ENCODE peak calls at places on chromosomes 1 and 21, in four cellular contexts. I is K562, Q is HCT116, L is HepG2. G is an unnamed sample. For H3K4me1, the result is how much of the 10 kb centered on the place peaks cover.

GRCh38 chr1:90133133-90133532 is 138.2 kb downstream of the ZNF326 start:
- DNase-seq in I (peak), Q (peak), L (peak), G (no peak)

GRCh38 chr1:145804235-145805045 is 19.5 kb downstream of the RNF115 start:
- DNase-seq in I (no peak), Q (no peak), L (no peak), G (no peak)

GRCh38 chr1:59814180-59814900 is 409 bp upstream of the HOOK1 start:
- DNase-seq in I (no peak), Q (peak), L (peak), G (no peak)

GRCh38 chr1:3465935-3466321 is 11.5 kb downstream of the ARHGEF16 start:
- DNase-seq in I (no peak), Q (no peak), L (no peak), G (no peak)

GRCh38 chr1:189429610-189430009 is 1048.1 kb downstream of the BRINP3 start:
- DNase-seq in I (peak), Q (peak), L (peak), G (peak)

GRCh38 chr1:29505537-29506220 is 269.4 kb downstream of the PTPRU start:
- DNase-seq in I (no peak), Q (no peak), L (no peak), G (no peak)

GRCh38 chr1:109877320-109877771 is 33.3 kb upstream of the CSF1 start:
- DNase-seq in I (peak), Q (no peak), L (peak), G (no peak)

GRCh38 chr21:31505975-31506374 is 153.5 kb upstream of the SOD1 start:
- DNase-seq in I (no peak), Q (no peak), L (no peak), G (no peak)

GRCh38 chr1:65792671-65793358 is at the start of gene PDE4B:
- DNase-seq in I (no peak), Q (no peak), L (no peak), G (no peak)

GRCh38 chr1:78649628-78650027 is at the start of gene IFI44:
- DNase-seq in I (no peak), Q (no peak), L (no peak), G (no peak)

GRCh38 chr21:14584357-14585095 is 38.4 kb upstream of the SAMSN1 start:
- DNase-seq in I (no peak), Q (no peak), L (no peak), G (no peak)

GRCh38 chr1:28580706-28581530 is 11.1 kb upstream of the RAB42 start:
- DNase-seq in I (peak), Q (no peak), L (peak), G (no peak)

GRCh38 chr1:27873671-27874384 is 1.5 kb downstream of the THEMIS2 start:
- DNase-seq in I (no peak), Q (no peak), L (no peak), G (no peak)

GRCh38 chr1:203136409-203137042 is 9.0 kb downstream of the ADORA1 start:
- DNase-seq in I (no peak), Q (no peak), L (no peak), G (no peak)

GRCh38 chr21:36441715-36442114 is 38.2 kb downstream of the CLDN14 start:
- DNase-seq in I (no peak), Q (no peak), L (no peak), G (no peak)

GRCh38 chr1:225896937-225897549 is 8.1 kb upstream of the LEFTY1 start:
- DNase-seq in I (peak), Q (peak), L (peak), G (no peak)

GRCh38 chr1:232939748-232940147 is 10.7 kb upstream of the NTPCR start:
- DNase-seq in I (no peak), Q (no peak), L (no peak), G (no peak)

GRCh38 chr1:85579619-85580018 is 942 bp upstream of the CCN1 start:
- DNase-seq in I (no peak), Q (no peak), L (no peak), G (peak)

GRCh38 chr1:8293141-8293540 is 24.8 kb upstream of the SLC45A1 start:
- DNase-seq in I (no peak), Q (no peak), L (no peak), G (no peak)

GRCh38 chr1:100461222-100461621 is 76.7 kb upstream of the GPR88 start:
- DNase-seq in I (no peak), Q (no peak), L (no peak), G (no peak)

GRCh38 chr1:51093566-51093965 is 8.5 kb upstream of the C1orf185 start:
- DNase-seq in I (no peak), Q (no peak), L (no peak), G (no peak)

GRCh38 chr1:183514235-183514634 is 41.9 kb downstream of the SMG7 start:
- DNase-seq in I (no peak), Q (no peak), L (no peak), G (no peak)

GRCh38 chr1:88684482-88685238 is 587 bp downstream of the PKN2 start:
- DNase-seq in I (peak), Q (peak), L (peak), G (no peak)

GRCh38 chr1:95233321-95233736 is 681 bp upstream of the RWDD3 start:
- DNase-seq in I (no peak), Q (no peak), L (peak), G (no peak)

GRCh38 chr1:59814901-59815825 is at the start of gene HOOK1:
- DNase-seq in I (no peak), Q (no peak), L (no peak), G (no peak)

GRCh38 chr1:211323156-211324063 is 3.2 kb upstream of the TRAF5 start:
- DNase-seq in I (peak), Q (no peak), L (peak), G (peak)

GRCh38 chr1:39282537-39283216 is 78.2 kb downstream of the MACF1 start:
- DNase-seq in I (no peak), Q (no peak), L (peak), G (no peak)

GRCh38 chr1:150185481-150185880 is 35.8 kb downstream of the PLEKHO1 start:
- DNase-seq in I (no peak), Q (no peak), L (no peak), G (no peak)

DNA sequence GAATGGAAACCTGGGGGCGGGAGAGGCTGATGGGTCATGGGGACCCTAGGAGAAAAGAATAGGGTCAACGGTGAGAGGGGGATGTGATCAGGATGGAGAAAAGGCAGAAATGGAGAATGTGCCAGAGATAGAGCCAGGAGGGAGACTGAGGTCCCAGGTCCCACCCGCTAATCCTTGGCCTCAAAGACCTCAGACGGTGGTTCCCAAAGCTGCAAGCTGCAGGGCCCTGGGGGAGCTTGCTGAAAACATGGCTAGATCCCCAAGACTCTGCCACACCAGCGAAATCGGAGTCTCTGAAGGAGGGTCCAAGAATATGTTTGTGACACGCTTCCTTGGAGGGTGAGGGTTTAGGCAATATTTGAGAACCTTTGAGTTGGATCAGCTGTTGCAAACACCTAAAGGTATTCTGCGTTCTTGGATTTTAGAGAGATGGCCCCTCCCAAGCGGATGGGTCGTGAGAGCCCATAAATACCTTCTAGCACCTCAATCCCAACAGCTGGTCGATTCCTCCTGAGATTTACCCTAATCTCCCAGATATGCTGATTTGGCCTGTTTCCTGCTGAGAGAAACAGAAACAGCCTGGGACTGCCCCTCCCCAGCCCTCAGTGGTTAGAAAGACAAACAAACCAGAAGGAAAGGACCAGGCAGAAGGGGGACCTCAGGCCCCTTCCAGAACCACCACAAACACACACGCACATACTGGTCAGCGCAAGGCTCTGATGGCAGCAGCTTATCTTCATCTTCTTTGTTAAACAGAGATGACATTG is 3.5 kb downstream of the C1orf232 start:
- DNase-seq in I (no peak), Q (no peak), L (no peak), G (no peak)
- TF ChIP-seq TCF7L2 in I (no peak), Q (no peak), L (no peak), G (no peak)

GRCh38 chr1:6686294-6686693 is 15.3 kb downstream of the DNAJC11 start:
- DNase-seq in I (no peak), Q (no peak), L (no peak), G (no peak)
- H3K4me1 ChIP-seq in I (under half), Q (under half), L (under half), G (under half)

DNA sequence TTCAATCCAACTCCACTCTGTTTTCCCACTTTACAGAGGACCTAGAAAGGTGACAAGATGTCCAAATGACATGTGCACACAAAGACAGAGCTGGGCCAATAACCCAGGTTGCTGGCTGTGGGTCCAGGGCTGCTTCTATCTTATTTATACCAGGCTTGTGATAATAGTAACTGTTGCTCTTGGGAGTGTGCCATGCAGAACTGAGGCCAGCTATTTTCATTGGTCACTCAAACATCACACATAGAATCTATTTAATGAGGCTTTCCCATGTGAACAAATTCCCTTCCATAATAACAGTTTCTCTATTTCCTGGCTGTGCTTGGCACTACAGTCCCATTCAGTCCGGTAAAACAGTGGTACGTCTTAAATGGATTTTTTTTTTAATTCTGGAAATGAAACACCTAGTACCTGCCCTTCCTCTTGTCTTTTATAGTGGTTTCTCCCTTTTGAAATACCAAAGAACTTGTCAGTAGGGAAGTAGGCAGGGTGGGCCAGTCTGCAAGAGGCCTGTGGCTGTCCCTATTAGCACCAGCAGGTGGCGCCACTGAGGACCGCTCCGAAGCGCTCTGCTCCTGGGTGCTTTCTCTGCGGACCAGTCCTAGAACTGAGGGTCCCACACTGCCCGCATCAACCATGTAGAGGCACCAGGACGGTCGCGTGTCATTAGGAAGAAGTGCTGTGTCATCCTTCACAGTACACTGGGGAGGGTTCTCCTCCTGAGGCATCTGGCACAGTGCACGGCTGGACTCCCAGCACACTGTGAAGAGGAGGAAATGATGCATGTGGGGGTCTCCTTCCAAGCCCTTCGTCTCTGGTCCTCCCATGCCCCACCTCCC is 52.1 kb downstream of the GPR161 start:
- DNase-seq in I (peak), Q (peak), L (peak), G (peak)
- TF ChIP-seq TCF7L2 in I (no peak), Q (no peak), L (no peak), G (no peak)

GRCh38 chr1:15718199-15718601 is 17.9 kb upstream of the SLC25A34 start:
- DNase-seq in I (no peak), Q (no peak), L (no peak), G (no peak)
- H3K4me1 ChIP-seq in I (under half), Q (under half), L (under half), G (under half)

GRCh38 chr1:221548942-221549341 is 192.9 kb downstream of the DUSP10 start:
- DNase-seq in I (no peak), Q (no peak), L (no peak), G (no peak)

GRCh38 chr1:221541296-221541695 is 200.6 kb downstream of the DUSP10 start:
- DNase-seq in I (no peak), Q (no peak), L (no peak), G (no peak)

DNA sequence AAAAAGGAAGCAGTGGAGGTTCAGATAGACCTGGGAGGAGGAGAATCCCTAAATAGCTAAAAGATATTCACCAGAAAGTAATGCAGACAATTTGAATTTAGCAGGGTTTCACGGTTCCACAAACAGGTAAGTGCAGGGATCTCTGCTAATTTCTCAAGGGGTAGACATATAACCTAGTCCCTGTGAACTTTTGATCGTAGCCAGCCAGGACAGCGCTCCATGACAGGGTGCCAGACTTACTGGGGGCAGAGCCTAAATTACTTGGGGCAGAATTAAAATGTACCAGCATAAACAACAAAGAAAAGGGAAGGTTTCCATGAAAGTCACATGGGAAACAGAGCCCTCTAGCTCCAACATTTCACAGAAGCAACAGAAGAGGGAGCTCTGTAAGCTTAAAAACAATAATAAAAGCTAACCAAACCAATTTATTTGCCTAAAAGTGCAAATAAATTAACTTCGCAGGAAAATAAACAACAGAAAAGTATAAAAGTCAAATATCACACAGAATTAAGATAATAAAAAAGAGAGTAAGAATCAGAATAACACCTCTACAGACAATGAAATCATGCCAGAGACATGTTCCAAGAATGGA is 198.3 kb downstream of the DUSP10 start:
- DNase-seq in I (no peak), Q (peak), L (no peak), G (no peak)
- TF ChIP-seq TCF7L2 in I (no peak), Q (no peak), L (no peak), G (no peak)

GRCh38 chr1:21325731-21326387 is 35.6 kb upstream of the ECE1 start:
- DNase-seq in I (no peak), Q (no peak), L (no peak), G (no peak)

GRCh38 chr1:21329209-21329844 is 39.1 kb upstream of the ECE1 start:
- DNase-seq in I (no peak), Q (peak), L (peak), G (no peak)

GRCh38 chr1:21325231-21325718 is 35.0 kb upstream of the ECE1 start:
- DNase-seq in I (no peak), Q (no peak), L (no peak), G (no peak)

GRCh38 chr1:21326861-21327344 is 36.6 kb upstream of the ECE1 start:
- DNase-seq in I (no peak), Q (no peak), L (no peak), G (no peak)

GRCh38 chr1:21327566-21328323 is 37.5 kb upstream of the ECE1 start:
- DNase-seq in I (no peak), Q (no peak), L (no peak), G (no peak)
- H3K4me1 ChIP-seq in I (under half), Q (half or more), L (half or more), G (half or more)

GRCh38 chr1:84366786-84367185 is 31.5 kb upstream of the DNASE2B start:
- DNase-seq in I (no peak), Q (no peak), L (no peak), G (no peak)

GRCh38 chr1:84363622-84364021 is 34.7 kb upstream of the DNASE2B start:
- DNase-seq in I (no peak), Q (no peak), L (no peak), G (no peak)

GRCh38 chr1:84367219-84367618 is 31.1 kb upstream of the DNASE2B start:
- DNase-seq in I (no peak), Q (no peak), L (no peak), G (no peak)

GRCh38 chr1:84363019-84363418 is 35.3 kb upstream of the DNASE2B start:
- DNase-seq in I (no peak), Q (no peak), L (no peak), G (no peak)

DNA sequence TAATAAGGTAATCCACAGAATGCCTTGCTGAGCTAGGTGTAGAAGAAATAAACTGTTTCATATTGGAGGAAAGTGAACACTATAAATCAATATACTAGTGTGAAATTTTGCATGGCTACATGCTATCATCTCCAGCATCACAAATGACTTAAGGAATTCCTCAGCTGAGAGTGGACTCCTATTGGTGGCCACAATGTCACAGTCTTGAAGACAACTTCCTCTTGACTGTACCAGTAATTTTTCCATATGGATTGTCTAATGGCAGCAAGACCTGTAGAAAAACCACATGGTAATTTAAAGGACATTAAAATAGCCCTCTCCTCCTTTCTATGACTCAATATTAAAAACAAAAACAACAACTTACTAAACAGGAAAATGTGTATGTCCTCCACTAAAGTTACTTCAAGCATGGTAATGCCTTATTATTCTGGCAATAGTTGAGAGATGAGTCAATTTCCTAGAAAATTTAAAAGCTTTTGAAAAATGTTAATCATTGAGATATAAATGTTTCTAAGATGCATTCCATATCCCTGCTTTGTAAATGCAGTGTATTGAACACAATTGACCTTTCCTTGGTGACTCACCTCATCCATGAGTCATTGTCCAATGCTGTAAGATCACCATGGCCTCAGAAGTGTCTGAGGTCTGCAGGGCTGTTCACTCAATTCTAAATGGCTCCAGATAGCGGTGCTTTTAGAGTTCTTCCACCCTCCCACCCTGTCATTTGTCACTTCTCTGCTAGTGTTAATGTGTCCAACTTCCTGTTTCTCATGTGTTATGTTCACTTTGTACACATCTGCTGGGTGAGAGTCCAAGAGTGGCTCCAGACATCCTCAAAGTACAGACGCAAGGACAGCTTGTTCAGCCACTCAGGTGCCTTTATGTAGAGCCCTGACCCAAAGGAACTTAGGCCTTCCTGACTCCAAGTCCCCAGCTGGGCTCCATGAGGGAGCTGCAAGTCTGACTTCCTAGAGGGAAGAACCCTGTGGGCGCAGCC is 32.8 kb upstream of the DNASE2B start:
- DNase-seq in I (peak), Q (peak), L (peak), G (peak)
- TF ChIP-seq TCF7L2 in I (no peak), Q (peak), L (no peak), G (no peak)

G was measured in Panc1.